ENCODE peak calls at places on chromosomes 13 and 19, in ten cellular contexts. One of them, this sample, is unnamed.

GRCh38 chr19:18053571-18054219 is 33.0 kb downstream of the IL12RB1 start:
- DNase-seq in stimulated activated CD4-positive, alpha-beta T cell treated with anti-CD3 and anti-CD28 coated beads, Interleukin-2, amount 100 ng/mL, for 24 hours: no peak
- DNase-seq in stimulated activated CD8-positive, alpha-beta memory T cell treated with anti-CD3 and anti-CD28 coated beads, Interleukin-4, amount 100 ng/mL, for 1 hour: no peak
- DNase-seq in neural crest cell: no peak
- DNase-seq in cardiac fibroblast: peak
- DNase-seq in NCI-H510A treated with DMSO at 0.1 percent for 48 hours: no peak
- DNase-seq in activated T-helper 1 cell treated with Interleukin-2 at 50 U/mL for 16 hours: no peak
- DNase-seq in H4: peak
- DNase-seq in WTC11: no peak
- DNase-seq in brain pericyte: no peak
- DNase-seq in this sample: no peak

GRCh38 chr19:44072543-44073401 is 813 bp downstream of the ZNF284 start:
- DNase-seq in stimulated activated CD8-positive, alpha-beta memory T cell treated with anti-CD3 and anti-CD28 coated beads, Interleukin-4, amount 100 ng/mL, for 1 hour: no peak
- DNase-seq in cardiac fibroblast: peak
- DNase-seq in brain pericyte: no peak
- DNase-seq in NCI-H510A treated with DMSO at 0.1 percent for 48 hours: no peak
- DNase-seq in H4: no peak
- DNase-seq in neural crest cell: no peak
- DNase-seq in activated T-helper 1 cell treated with Interleukin-2 at 50 U/mL for 16 hours: no peak
- DNase-seq in stimulated activated CD4-positive, alpha-beta T cell treated with anti-CD3 and anti-CD28 coated beads, Interleukin-2, amount 100 ng/mL, for 24 hours: no peak
- DNase-seq in WTC11: no peak
- DNase-seq in this sample: no peak

GRCh38 chr19:18483119-18483518 is 38.8 kb downstream of the ELL start:
- DNase-seq in brain pericyte: no peak
- DNase-seq in NCI-H510A treated with DMSO at 0.1 percent for 48 hours: peak
- DNase-seq in WTC11: no peak
- DNase-seq in cardiac fibroblast: no peak
- DNase-seq in activated T-helper 1 cell treated with Interleukin-2 at 50 U/mL for 16 hours: no peak
- DNase-seq in H4: no peak
- DNase-seq in neural crest cell: no peak
- DNase-seq in stimulated activated CD4-positive, alpha-beta T cell treated with anti-CD3 and anti-CD28 coated beads, Interleukin-2, amount 100 ng/mL, for 24 hours: no peak
- DNase-seq in stimulated activated CD8-positive, alpha-beta memory T cell treated with anti-CD3 and anti-CD28 coated beads, Interleukin-4, amount 100 ng/mL, for 1 hour: no peak
- DNase-seq in this sample: no peak

GRCh38 chr13:43153436-43154082 is 130.2 kb downstream of the DNAJC15 start:
- DNase-seq in activated T-helper 1 cell treated with Interleukin-2 at 50 U/mL for 16 hours: no peak
- DNase-seq in cardiac fibroblast: peak
- DNase-seq in stimulated activated CD8-positive, alpha-beta memory T cell treated with anti-CD3 and anti-CD28 coated beads, Interleukin-4, amount 100 ng/mL, for 1 hour: no peak
- DNase-seq in NCI-H510A treated with DMSO at 0.1 percent for 48 hours: no peak
- DNase-seq in neural crest cell: no peak
- DNase-seq in brain pericyte: no peak
- DNase-seq in WTC11: no peak
- DNase-seq in stimulated activated CD4-positive, alpha-beta T cell treated with anti-CD3 and anti-CD28 coated beads, Interleukin-2, amount 100 ng/mL, for 24 hours: no peak
- DNase-seq in H4: peak
- DNase-seq in this sample: no peak

GRCh38 chr19:21694171-21694906 is 73.0 kb downstream of the ZNF100 start:
- DNase-seq in neural crest cell: no peak
- DNase-seq in stimulated activated CD4-positive, alpha-beta T cell treated with anti-CD3 and anti-CD28 coated beads, Interleukin-2, amount 100 ng/mL, for 24 hours: no peak
- DNase-seq in activated T-helper 1 cell treated with Interleukin-2 at 50 U/mL for 16 hours: no peak
- DNase-seq in cardiac fibroblast: no peak
- DNase-seq in brain pericyte: no peak
- DNase-seq in H4: no peak
- DNase-seq in NCI-H510A treated with DMSO at 0.1 percent for 48 hours: no peak
- DNase-seq in WTC11: no peak
- DNase-seq in stimulated activated CD8-positive, alpha-beta memory T cell treated with anti-CD3 and anti-CD28 coated beads, Interleukin-4, amount 100 ng/mL, for 1 hour: no peak
- DNase-seq in this sample: no peak

GRCh38 chr19:35533822-35534521 is 716 bp downstream of the GAPDHS start:
- DNase-seq in activated T-helper 1 cell treated with Interleukin-2 at 50 U/mL for 16 hours: no peak
- DNase-seq in neural crest cell: no peak
- DNase-seq in WTC11: peak
- DNase-seq in brain pericyte: no peak
- DNase-seq in stimulated activated CD4-positive, alpha-beta T cell treated with anti-CD3 and anti-CD28 coated beads, Interleukin-2, amount 100 ng/mL, for 24 hours: peak
- DNase-seq in cardiac fibroblast: peak
- DNase-seq in H4: no peak
- DNase-seq in NCI-H510A treated with DMSO at 0.1 percent for 48 hours: no peak
- DNase-seq in stimulated activated CD8-positive, alpha-beta memory T cell treated with anti-CD3 and anti-CD28 coated beads, Interleukin-4, amount 100 ng/mL, for 1 hour: peak
- DNase-seq in this sample: peak

GRCh38 chr13:30796132-30796832 is 60.9 kb downstream of the ALOX5AP start:
- DNase-seq in stimulated activated CD8-positive, alpha-beta memory T cell treated with anti-CD3 and anti-CD28 coated beads, Interleukin-4, amount 100 ng/mL, for 1 hour: no peak
- DNase-seq in activated T-helper 1 cell treated with Interleukin-2 at 50 U/mL for 16 hours: no peak
- DNase-seq in H4: peak
- DNase-seq in NCI-H510A treated with DMSO at 0.1 percent for 48 hours: no peak
- DNase-seq in WTC11: no peak
- DNase-seq in stimulated activated CD4-positive, alpha-beta T cell treated with anti-CD3 and anti-CD28 coated beads, Interleukin-2, amount 100 ng/mL, for 24 hours: no peak
- DNase-seq in cardiac fibroblast: peak
- DNase-seq in brain pericyte: no peak
- DNase-seq in neural crest cell: no peak
- DNase-seq in this sample: no peak

GRCh38 chr13:110421061-110421460 is 114.0 kb downstream of the COL4A2 start:
- DNase-seq in NCI-H510A treated with DMSO at 0.1 percent for 48 hours: no peak
- DNase-seq in brain pericyte: no peak
- DNase-seq in stimulated activated CD8-positive, alpha-beta memory T cell treated with anti-CD3 and anti-CD28 coated beads, Interleukin-4, amount 100 ng/mL, for 1 hour: no peak
- DNase-seq in H4: no peak
- DNase-seq in neural crest cell: no peak
- DNase-seq in WTC11: no peak
- DNase-seq in cardiac fibroblast: peak
- DNase-seq in activated T-helper 1 cell treated with Interleukin-2 at 50 U/mL for 16 hours: no peak
- DNase-seq in stimulated activated CD4-positive, alpha-beta T cell treated with anti-CD3 and anti-CD28 coated beads, Interleukin-2, amount 100 ng/mL, for 24 hours: no peak
- DNase-seq in this sample: no peak

GRCh38 chr13:80083516-80084085 is 257.3 kb downstream of the SPRY2 start:
- DNase-seq in neural crest cell: no peak
- DNase-seq in stimulated activated CD4-positive, alpha-beta T cell treated with anti-CD3 and anti-CD28 coated beads, Interleukin-2, amount 100 ng/mL, for 24 hours: no peak
- DNase-seq in WTC11: no peak
- DNase-seq in activated T-helper 1 cell treated with Interleukin-2 at 50 U/mL for 16 hours: no peak
- DNase-seq in H4: no peak
- DNase-seq in NCI-H510A treated with DMSO at 0.1 percent for 48 hours: no peak
- DNase-seq in cardiac fibroblast: peak
- DNase-seq in stimulated activated CD8-positive, alpha-beta memory T cell treated with anti-CD3 and anti-CD28 coated beads, Interleukin-4, amount 100 ng/mL, for 1 hour: no peak
- DNase-seq in brain pericyte: peak
- DNase-seq in this sample: no peak

GRCh38 chr19:579111-579841 is 6.9 kb downstream of the BSG start:
- DNase-seq in cardiac fibroblast: no peak
- DNase-seq in NCI-H510A treated with DMSO at 0.1 percent for 48 hours: no peak
- DNase-seq in stimulated activated CD8-positive, alpha-beta memory T cell treated with anti-CD3 and anti-CD28 coated beads, Interleukin-4, amount 100 ng/mL, for 1 hour: no peak
- DNase-seq in WTC11: no peak
- DNase-seq in neural crest cell: no peak
- DNase-seq in stimulated activated CD4-positive, alpha-beta T cell treated with anti-CD3 and anti-CD28 coated beads, Interleukin-2, amount 100 ng/mL, for 24 hours: no peak
- DNase-seq in H4: no peak
- DNase-seq in activated T-helper 1 cell treated with Interleukin-2 at 50 U/mL for 16 hours: no peak
- DNase-seq in brain pericyte: no peak
- DNase-seq in this sample: no peak

GRCh38 chr13:34867590-34867989 is 74.5 kb upstream of the NBEA start:
- DNase-seq in H4: peak
- DNase-seq in stimulated activated CD4-positive, alpha-beta T cell treated with anti-CD3 and anti-CD28 coated beads, Interleukin-2, amount 100 ng/mL, for 24 hours: no peak
- DNase-seq in cardiac fibroblast: peak
- DNase-seq in brain pericyte: no peak
- DNase-seq in activated T-helper 1 cell treated with Interleukin-2 at 50 U/mL for 16 hours: no peak
- DNase-seq in WTC11: no peak
- DNase-seq in neural crest cell: no peak
- DNase-seq in NCI-H510A treated with DMSO at 0.1 percent for 48 hours: no peak
- DNase-seq in stimulated activated CD8-positive, alpha-beta memory T cell treated with anti-CD3 and anti-CD28 coated beads, Interleukin-4, amount 100 ng/mL, for 1 hour: no peak
- DNase-seq in this sample: no peak

GRCh38 chr13:29452773-29453574 is 142.5 kb downstream of the SLC7A1 start:
- DNase-seq in activated T-helper 1 cell treated with Interleukin-2 at 50 U/mL for 16 hours: no peak
- DNase-seq in stimulated activated CD4-positive, alpha-beta T cell treated with anti-CD3 and anti-CD28 coated beads, Interleukin-2, amount 100 ng/mL, for 24 hours: no peak
- DNase-seq in stimulated activated CD8-positive, alpha-beta memory T cell treated with anti-CD3 and anti-CD28 coated beads, Interleukin-4, amount 100 ng/mL, for 1 hour: no peak
- DNase-seq in cardiac fibroblast: no peak
- DNase-seq in WTC11: no peak
- DNase-seq in brain pericyte: no peak
- DNase-seq in NCI-H510A treated with DMSO at 0.1 percent for 48 hours: no peak
- DNase-seq in neural crest cell: no peak
- DNase-seq in H4: no peak
- DNase-seq in this sample: no peak

GRCh38 chr13:31951215-31951678 is 80.3 kb upstream of the FRY start:
- DNase-seq in cardiac fibroblast: peak
- DNase-seq in neural crest cell: no peak
- DNase-seq in NCI-H510A treated with DMSO at 0.1 percent for 48 hours: no peak
- DNase-seq in stimulated activated CD4-positive, alpha-beta T cell treated with anti-CD3 and anti-CD28 coated beads, Interleukin-2, amount 100 ng/mL, for 24 hours: no peak
- DNase-seq in stimulated activated CD8-positive, alpha-beta memory T cell treated with anti-CD3 and anti-CD28 coated beads, Interleukin-4, amount 100 ng/mL, for 1 hour: no peak
- DNase-seq in WTC11: no peak
- DNase-seq in activated T-helper 1 cell treated with Interleukin-2 at 50 U/mL for 16 hours: no peak
- DNase-seq in brain pericyte: no peak
- DNase-seq in H4: peak
- DNase-seq in this sample: no peak

GRCh38 chr19:5705552-5705951 is 14.4 kb downstream of the LONP1 start:
- DNase-seq in brain pericyte: no peak
- DNase-seq in WTC11: no peak
- DNase-seq in neural crest cell: no peak
- DNase-seq in stimulated activated CD8-positive, alpha-beta memory T cell treated with anti-CD3 and anti-CD28 coated beads, Interleukin-4, amount 100 ng/mL, for 1 hour: no peak
- DNase-seq in H4: no peak
- DNase-seq in activated T-helper 1 cell treated with Interleukin-2 at 50 U/mL for 16 hours: no peak
- DNase-seq in stimulated activated CD4-positive, alpha-beta T cell treated with anti-CD3 and anti-CD28 coated beads, Interleukin-2, amount 100 ng/mL, for 24 hours: no peak
- DNase-seq in NCI-H510A treated with DMSO at 0.1 percent for 48 hours: no peak
- DNase-seq in cardiac fibroblast: no peak
- DNase-seq in this sample: no peak

GRCh38 chr19:35908977-35909683 is 1.0 kb upstream of the TYROBP start:
- DNase-seq in cardiac fibroblast: no peak
- DNase-seq in H4: no peak
- DNase-seq in neural crest cell: no peak
- DNase-seq in WTC11: no peak
- DNase-seq in stimulated activated CD4-positive, alpha-beta T cell treated with anti-CD3 and anti-CD28 coated beads, Interleukin-2, amount 100 ng/mL, for 24 hours: no peak
- DNase-seq in stimulated activated CD8-positive, alpha-beta memory T cell treated with anti-CD3 and anti-CD28 coated beads, Interleukin-4, amount 100 ng/mL, for 1 hour: no peak
- DNase-seq in brain pericyte: no peak
- DNase-seq in NCI-H510A treated with DMSO at 0.1 percent for 48 hours: no peak
- DNase-seq in activated T-helper 1 cell treated with Interleukin-2 at 50 U/mL for 16 hours: no peak
- DNase-seq in this sample: no peak

GRCh38 chr19:41808663-41809566 is 12.5 kb downstream of the CEACAM3 start:
- DNase-seq in H4: no peak
- DNase-seq in brain pericyte: no peak
- DNase-seq in NCI-H510A treated with DMSO at 0.1 percent for 48 hours: no peak
- DNase-seq in neural crest cell: no peak
- DNase-seq in stimulated activated CD4-positive, alpha-beta T cell treated with anti-CD3 and anti-CD28 coated beads, Interleukin-2, amount 100 ng/mL, for 24 hours: no peak
- DNase-seq in cardiac fibroblast: no peak
- DNase-seq in stimulated activated CD8-positive, alpha-beta memory T cell treated with anti-CD3 and anti-CD28 coated beads, Interleukin-4, amount 100 ng/mL, for 1 hour: no peak
- DNase-seq in activated T-helper 1 cell treated with Interleukin-2 at 50 U/mL for 16 hours: no peak
- DNase-seq in WTC11: no peak
- DNase-seq in this sample: no peak